ENCODE peak calls at places on chromosome 18, in six cellular contexts. One of them, this sample, is unnamed.

GRCh38 chr18:78082776-78083175 is 833.1 kb downstream of the GALR1 start:
- DNase-seq in NCI-H1105: no peak
- DNase-seq in lung microvascular endothelial cell: no peak
- DNase-seq in activated T-cell treated with anti-CD3 and anti-CD28 coated beads, Interleukin-2, amount 50 U/mL, for 72 hours: no peak
- DNase-seq in kidney: no peak
- DNase-seq in activated gamma-delta T cell treated with Interleukin-2 at 50 U/mL for 16 hours: no peak
- DNase-seq in this sample: no peak

GRCh38 chr18:58402247-58402646 is 226.6 kb downstream of the ALPK2 start:
- DNase-seq in lung microvascular endothelial cell: no peak
- DNase-seq in kidney: no peak
- DNase-seq in activated T-cell treated with anti-CD3 and anti-CD28 coated beads, Interleukin-2, amount 50 U/mL, for 72 hours: no peak
- DNase-seq in activated gamma-delta T cell treated with Interleukin-2 at 50 U/mL for 16 hours: no peak
- DNase-seq in NCI-H1105: peak
- DNase-seq in this sample: peak

GRCh38 chr18:74291771-74292540 is at the start of gene CYB5A:
- DNase-seq in activated T-cell treated with anti-CD3 and anti-CD28 coated beads, Interleukin-2, amount 50 U/mL, for 72 hours: peak
- DNase-seq in lung microvascular endothelial cell: peak
- DNase-seq in kidney: peak
- DNase-seq in activated gamma-delta T cell treated with Interleukin-2 at 50 U/mL for 16 hours: peak
- DNase-seq in NCI-H1105: peak
- DNase-seq in this sample: peak

GRCh38 chr18:42112657-42113420 is 157.8 kb downstream of the PIK3C3 start:
- DNase-seq in activated T-cell treated with anti-CD3 and anti-CD28 coated beads, Interleukin-2, amount 50 U/mL, for 72 hours: no peak
- DNase-seq in NCI-H1105: no peak
- DNase-seq in kidney: no peak
- DNase-seq in activated gamma-delta T cell treated with Interleukin-2 at 50 U/mL for 16 hours: no peak
- DNase-seq in lung microvascular endothelial cell: no peak
- DNase-seq in this sample: no peak

GRCh38 chr18:70641156-70641775 is 352.4 kb downstream of the SOCS6 start:
- DNase-seq in lung microvascular endothelial cell: no peak
- DNase-seq in activated gamma-delta T cell treated with Interleukin-2 at 50 U/mL for 16 hours: no peak
- DNase-seq in activated T-cell treated with anti-CD3 and anti-CD28 coated beads, Interleukin-2, amount 50 U/mL, for 72 hours: no peak
- DNase-seq in NCI-H1105: no peak
- DNase-seq in kidney: no peak
- DNase-seq in this sample: no peak

GRCh38 chr18:7158201-7158600 is 40.6 kb upstream of the LAMA1 start:
- DNase-seq in NCI-H1105: no peak
- DNase-seq in lung microvascular endothelial cell: no peak
- DNase-seq in activated T-cell treated with anti-CD3 and anti-CD28 coated beads, Interleukin-2, amount 50 U/mL, for 72 hours: no peak
- DNase-seq in kidney: no peak
- DNase-seq in activated gamma-delta T cell treated with Interleukin-2 at 50 U/mL for 16 hours: no peak
- DNase-seq in this sample: no peak

GRCh38 chr18:12296457-12296856 is 11.6 kb upstream of the TUBB6 start:
- DNase-seq in NCI-H1105: no peak
- DNase-seq in activated gamma-delta T cell treated with Interleukin-2 at 50 U/mL for 16 hours: no peak
- DNase-seq in activated T-cell treated with anti-CD3 and anti-CD28 coated beads, Interleukin-2, amount 50 U/mL, for 72 hours: no peak
- DNase-seq in kidney: no peak
- DNase-seq in lung microvascular endothelial cell: peak
- DNase-seq in this sample: no peak

GRCh38 chr18:58527116-58528010 is 101.5 kb downstream of the ALPK2 start:
- DNase-seq in lung microvascular endothelial cell: no peak
- DNase-seq in NCI-H1105: peak
- DNase-seq in activated gamma-delta T cell treated with Interleukin-2 at 50 U/mL for 16 hours: no peak
- DNase-seq in activated T-cell treated with anti-CD3 and anti-CD28 coated beads, Interleukin-2, amount 50 U/mL, for 72 hours: no peak
- DNase-seq in kidney: no peak
- DNase-seq in this sample: no peak

GRCh38 chr18:79947054-79947755 is 4.2 kb downstream of the SLC66A2 start:
- DNase-seq in lung microvascular endothelial cell: no peak
- DNase-seq in NCI-H1105: no peak
- DNase-seq in activated gamma-delta T cell treated with Interleukin-2 at 50 U/mL for 16 hours: no peak
- DNase-seq in activated T-cell treated with anti-CD3 and anti-CD28 coated beads, Interleukin-2, amount 50 U/mL, for 72 hours: no peak
- DNase-seq in kidney: peak
- DNase-seq in this sample: no peak